ENCODE peak calls at places on chromosome 16, in five cellular contexts. One of them, this sample, is unnamed.

GRCh38 chr16:51402239-51402638 is 251.2 kb upstream of the SALL1 start:
- DNase-seq in IMR-90: no peak
- DNase-seq in H1: no peak
- DNase-seq in H9: no peak
- DNase-seq in trophoblast cell: no peak
- DNase-seq in this sample: no peak

GRCh38 chr16:51374346-51374745 is 223.3 kb upstream of the SALL1 start:
- DNase-seq in trophoblast cell: no peak
- DNase-seq in IMR-90: peak; percentile 81
- DNase-seq in H9: no peak
- DNase-seq in H1: no peak
- DNase-seq in this sample: peak; percentile 81

GRCh38 chr16:2860826-2861567 is 3.0 kb upstream of the PRSS22 start:
- DNase-seq in H1: no peak
- DNase-seq in IMR-90: peak; percentile 28
- DNase-seq in trophoblast cell: no peak
- DNase-seq in H9: no peak
- DNase-seq in this sample: peak; percentile 23

GRCh38 chr16:66695935-66696668 is 441 bp downstream of the CMTM4 start:
- DNase-seq in trophoblast cell: peak; percentile 51
- DNase-seq in H9: peak; percentile 68
- DNase-seq in H1: no peak
- DNase-seq in IMR-90: no peak
- DNase-seq in this sample: no peak

GRCh38 chr16:19377864-19378263 is 39.8 kb upstream of the TMC5 start:
- DNase-seq in H1: no peak
- DNase-seq in H9: no peak
- DNase-seq in IMR-90: no peak
- DNase-seq in trophoblast cell: no peak
- DNase-seq in this sample: no peak

GRCh38 chr16:86245895-86246294 is 264.4 kb upstream of the FOXF1 start:
- DNase-seq in H1: no peak
- DNase-seq in H9: no peak
- DNase-seq in trophoblast cell: no peak
- DNase-seq in IMR-90: no peak
- DNase-seq in this sample: no peak

GRCh38 chr16:27599606-27600005 is 49.7 kb downstream of the KATNIP start:
- DNase-seq in H9: no peak
- DNase-seq in H1: no peak
- DNase-seq in IMR-90: no peak
- DNase-seq in trophoblast cell: no peak
- DNase-seq in this sample: no peak

GRCh38 chr16:21565816-21566669 is 33.3 kb upstream of the METTL9 start:
- DNase-seq in H1: no peak
- DNase-seq in H9: no peak
- DNase-seq in IMR-90: no peak
- DNase-seq in trophoblast cell: no peak
- DNase-seq in this sample: no peak

GRCh38 chr16:79864032-79864780 is 263.7 kb upstream of the MAF start:
- DNase-seq in IMR-90: no peak
- DNase-seq in H9: no peak
- DNase-seq in H1: no peak
- DNase-seq in trophoblast cell: no peak
- DNase-seq in this sample: no peak

GRCh38 chr16:51163366-51163765 is 12.3 kb upstream of the SALL1 start:
- DNase-seq in H1: no peak
- DNase-seq in trophoblast cell: no peak
- DNase-seq in H9: no peak
- DNase-seq in IMR-90: peak; percentile 23
- DNase-seq in this sample: peak; percentile 38

GRCh38 chr16:82801361-82801760 is 174.6 kb downstream of the CDH13 start:
- DNase-seq in H9: no peak
- DNase-seq in trophoblast cell: no peak
- DNase-seq in IMR-90: peak; percentile 67
- DNase-seq in H1: no peak
- DNase-seq in this sample: peak; percentile 9

GRCh38 chr16:72092832-72093447 is 480 bp downstream of the TXNL4B start:
- DNase-seq in IMR-90: peak; percentile 68
- DNase-seq in H9: no peak
- DNase-seq in trophoblast cell: no peak
- DNase-seq in H1: no peak
- DNase-seq in this sample: peak; percentile 83

GRCh38 chr16:25553711-25554436 is 137.9 kb upstream of the HS3ST4 start:
- DNase-seq in IMR-90: peak; percentile 17
- DNase-seq in H9: peak; percentile 31
- DNase-seq in trophoblast cell: no peak
- DNase-seq in H1: no peak
- DNase-seq in this sample: no peak

GRCh38 chr16:25988089-25988488 is 296.3 kb downstream of the HS3ST4 start:
- DNase-seq in H9: peak; percentile 36
- DNase-seq in IMR-90: no peak
- DNase-seq in H1: no peak
- DNase-seq in trophoblast cell: no peak
- DNase-seq in this sample: no peak

GRCh38 chr16:22300427-22301071 is 3.3 kb downstream of the POLR3E start:
- DNase-seq in IMR-90: peak; percentile 62
- DNase-seq in H1: no peak
- DNase-seq in trophoblast cell: no peak
- DNase-seq in H9: peak; percentile 68
- DNase-seq in this sample: peak; percentile 69

GRCh38 chr16:19329932-19330331 is 44.4 kb downstream of the CLEC19A start:
- DNase-seq in H1: no peak
- DNase-seq in trophoblast cell: peak; percentile 8
- DNase-seq in H9: no peak
- DNase-seq in IMR-90: no peak
- DNase-seq in this sample: peak; percentile 8

GRCh38 chr16:85417156-85417860 is 195.8 kb upstream of the GSE1 start:
- DNase-seq in IMR-90: no peak
- DNase-seq in trophoblast cell: no peak
- DNase-seq in H1: no peak
- DNase-seq in H9: no peak
- DNase-seq in this sample: no peak

GRCh38 chr16:23491490-23492391 is 18.6 kb downstream of the GGA2 start:
- DNase-seq in H9: no peak
- DNase-seq in H1: no peak
- DNase-seq in IMR-90: peak; percentile 16
- DNase-seq in trophoblast cell: peak; percentile 12
- DNase-seq in this sample: no peak

GRCh38 chr16:10870137-10870776 is 6.7 kb upstream of the CIITA start:
- DNase-seq in H9: no peak
- DNase-seq in H1: no peak
- DNase-seq in trophoblast cell: no peak
- DNase-seq in IMR-90: no peak
- DNase-seq in this sample: no peak

GRCh38 chr16:65697061-65697460 is 575.2 kb upstream of the CDH11 start:
- DNase-seq in H1: no peak
- DNase-seq in trophoblast cell: no peak
- DNase-seq in IMR-90: no peak
- DNase-seq in H9: no peak
- DNase-seq in this sample: no peak

GRCh38 chr16:9139965-9140364 is 48.5 kb downstream of the HAPSTR1 start:
- DNase-seq in IMR-90: peak; percentile 35
- DNase-seq in H9: peak; percentile 71
- DNase-seq in H1: no peak
- DNase-seq in trophoblast cell: peak; percentile 47
- DNase-seq in this sample: peak; percentile 56

GRCh38 chr16:77724174-77724573 is 1.9 kb downstream of the NUDT7 start:
- DNase-seq in trophoblast cell: no peak
- DNase-seq in IMR-90: no peak
- DNase-seq in H9: no peak
- DNase-seq in H1: no peak
- DNase-seq in this sample: no peak

GRCh38 chr16:55478827-55479559 is at the start of gene MMP2:
- DNase-seq in trophoblast cell: no peak
- DNase-seq in H9: peak; percentile 90
- DNase-seq in IMR-90: peak; percentile 79
- DNase-seq in H1: peak; percentile 51
- DNase-seq in this sample: peak; percentile 83

GRCh38 chr16:50538411-50539052 is 9.7 kb upstream of the NKD1 start:
- DNase-seq in H9: peak; percentile 27
- DNase-seq in trophoblast cell: peak; percentile 92
- DNase-seq in IMR-90: no peak
- DNase-seq in H1: no peak
- DNase-seq in this sample: no peak

GRCh38 chr16:77951788-77952187 is 70.6 kb upstream of the CLEC3A start:
- DNase-seq in trophoblast cell: peak; percentile 13
- DNase-seq in H9: no peak
- DNase-seq in H1: no peak
- DNase-seq in IMR-90: no peak
- DNase-seq in this sample: no peak

GRCh38 chr16:66372078-66372897 is 5.8 kb downstream of the CDH5 start:
- DNase-seq in H1: no peak
- DNase-seq in trophoblast cell: no peak
- DNase-seq in IMR-90: no peak
- DNase-seq in H9: no peak
- DNase-seq in this sample: no peak

GRCh38 chr16:77599793-77600415 is 122.4 kb upstream of the NUDT7 start:
- DNase-seq in IMR-90: peak; percentile 47
- DNase-seq in H1: no peak
- DNase-seq in H9: no peak
- DNase-seq in trophoblast cell: peak; percentile 34
- DNase-seq in this sample: peak; percentile 56

GRCh38 chr16:5056347-5056746 is 9.4 kb downstream of the C16orf89 start:
- DNase-seq in H9: peak; percentile 81
- DNase-seq in trophoblast cell: no peak
- DNase-seq in IMR-90: no peak
- DNase-seq in H1: no peak
- DNase-seq in this sample: peak; percentile 14

GRCh38 chr16:9836118-9836736 is 346.0 kb downstream of the GRIN2A start:
- DNase-seq in H1: no peak
- DNase-seq in H9: no peak
- DNase-seq in trophoblast cell: no peak
- DNase-seq in IMR-90: no peak
- DNase-seq in this sample: no peak

GRCh38 chr16:27429981-27430441 is 28.0 kb downstream of the IL21R start:
- DNase-seq in IMR-90: no peak
- DNase-seq in trophoblast cell: no peak
- DNase-seq in H9: peak; percentile 18
- DNase-seq in H1: no peak
- DNase-seq in this sample: no peak

GRCh38 chr16:9965079-9965478 is 217.1 kb downstream of the GRIN2A start:
- DNase-seq in trophoblast cell: no peak
- DNase-seq in H1: no peak
- DNase-seq in IMR-90: no peak
- DNase-seq in H9: no peak
- DNase-seq in this sample: no peak

GRCh38 chr16:27265982-27266381 is 2.6 kb downstream of the NSMCE1 start:
- DNase-seq in H9: no peak
- DNase-seq in H1: no peak
- DNase-seq in IMR-90: no peak
- DNase-seq in trophoblast cell: no peak
- DNase-seq in this sample: no peak

GRCh38 chr16:87830673-87831420 is 38.5 kb downstream of the SLC7A5 start:
- DNase-seq in trophoblast cell: no peak
- DNase-seq in H9: no peak
- DNase-seq in H1: no peak
- DNase-seq in IMR-90: no peak
- DNase-seq in this sample: no peak
- H3K14ac ChIP-seq in trophoblast cell: no peak overlapping the region
- H3K14ac ChIP-seq in H9: peak overlapping the region; percentile 41
- H3K14ac ChIP-seq in H1: no peak overlapping the region
- H3K14ac ChIP-seq in IMR-90: no peak overlapping the region
- H3K14ac ChIP-seq in this sample: no peak overlapping the region

GRCh38 chr16:68380676-68381362 is 67.5 kb downstream of the SMPD3 start:
- DNase-seq in trophoblast cell: no peak
- DNase-seq in H1: no peak
- DNase-seq in H9: no peak
- DNase-seq in IMR-90: no peak
- DNase-seq in this sample: no peak

GRCh38 chr16:68379472-68380347 is 68.6 kb downstream of the SMPD3 start:
- DNase-seq in H1: no peak
- DNase-seq in trophoblast cell: no peak
- DNase-seq in H9: no peak
- DNase-seq in IMR-90: no peak
- DNase-seq in this sample: no peak

GRCh38 chr16:68378436-68379415 is 67.9 kb downstream of the PRMT7 start:
- DNase-seq in trophoblast cell: no peak
- DNase-seq in H9: no peak
- DNase-seq in IMR-90: no peak
- DNase-seq in H1: no peak
- DNase-seq in this sample: no peak

GRCh38 chr16:68381363-68381724 is 67.0 kb downstream of the SMPD3 start:
- DNase-seq in IMR-90: no peak
- DNase-seq in H9: no peak
- DNase-seq in trophoblast cell: no peak
- DNase-seq in H1: no peak
- DNase-seq in this sample: no peak

DNA sequence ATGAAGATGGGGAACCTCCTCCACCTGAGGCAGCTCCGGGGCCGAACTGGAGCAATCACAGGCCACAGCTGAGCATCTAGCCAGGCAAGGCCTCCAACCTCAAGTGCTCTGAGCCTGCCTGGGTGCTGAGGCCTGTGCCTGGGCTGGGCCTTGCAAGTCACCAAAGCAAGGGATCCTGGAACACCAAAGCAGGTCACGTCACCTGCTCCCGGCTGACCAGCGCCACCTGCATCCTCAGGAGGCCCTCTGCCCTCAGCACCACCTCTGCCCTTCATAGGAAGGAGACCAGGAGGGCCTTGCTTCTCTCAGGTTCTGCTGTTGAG is 68.0 kb downstream of the SMPD3 start:
- DNase-seq in H1: no peak
- DNase-seq in trophoblast cell: no peak
- DNase-seq in IMR-90: no peak
- DNase-seq in H9: no peak
- DNase-seq in this sample: no peak
- H4K91ac ChIP-seq in H1: no peak overlapping the region
- H4K91ac ChIP-seq in trophoblast cell: no peak overlapping the region
- H4K91ac ChIP-seq in IMR-90: no peak overlapping the region
- H4K91ac ChIP-seq in H9: no peak overlapping the region
- H4K91ac ChIP-seq in this sample: no peak overlapping the region

GRCh38 chr16:81707411-81708321 is 71.4 kb upstream of the PLCG2 start:
- DNase-seq in trophoblast cell: no peak
- DNase-seq in H1: no peak
- DNase-seq in H9: no peak
- DNase-seq in IMR-90: peak; percentile 73
- DNase-seq in this sample: peak; percentile 66

GRCh38 chr16:81711609-81712329 is 67.3 kb upstream of the PLCG2 start:
- DNase-seq in H9: peak; percentile 79
- DNase-seq in H1: no peak
- DNase-seq in IMR-90: peak; percentile 92
- DNase-seq in trophoblast cell: peak; percentile 97
- DNase-seq in this sample: peak; percentile 96

GRCh38 chr16:81708459-81709368 is 70.4 kb upstream of the PLCG2 start:
- DNase-seq in trophoblast cell: no peak
- DNase-seq in H9: no peak
- DNase-seq in IMR-90: no peak
- DNase-seq in H1: no peak
- DNase-seq in this sample: no peak

GRCh38 chr16:81710596-81710995 is 68.5 kb upstream of the PLCG2 start:
- DNase-seq in H9: no peak
- DNase-seq in H1: no peak
- DNase-seq in IMR-90: no peak
- DNase-seq in trophoblast cell: no peak
- DNase-seq in this sample: no peak

GRCh38 chr16:81709369-81709900 is 69.7 kb upstream of the PLCG2 start:
- DNase-seq in H1: no peak
- DNase-seq in IMR-90: no peak
- DNase-seq in trophoblast cell: no peak
- DNase-seq in H9: no peak
- DNase-seq in this sample: no peak
- H3K14ac ChIP-seq in H1: no peak overlapping the region
- H3K14ac ChIP-seq in IMR-90: no peak overlapping the region
- H3K14ac ChIP-seq in trophoblast cell: no peak overlapping the region
- H3K14ac ChIP-seq in H9: no peak overlapping the region
- H3K14ac ChIP-seq in this sample: no peak overlapping the region

GRCh38 chr16:14531613-14532012 is 98.4 kb downstream of the PARN start:
- DNase-seq in IMR-90: no peak
- DNase-seq in trophoblast cell: no peak
- DNase-seq in H9: no peak
- DNase-seq in H1: no peak
- DNase-seq in this sample: no peak
- H4K91ac ChIP-seq in IMR-90: no peak overlapping the region
- H4K91ac ChIP-seq in trophoblast cell: no peak overlapping the region
- H4K91ac ChIP-seq in H9: no peak overlapping the region
- H4K91ac ChIP-seq in H1: no peak overlapping the region
- H4K91ac ChIP-seq in this sample: no peak overlapping the region